ENCODE peak calls at places on chromosome 20, in eight cellular contexts. One of them, this sample, is unnamed.
A peak's percentile ranks its signal among the peaks of the same experiment; 100 is the strongest.

GRCh38 chr20:38723982-38724602 is at the start of gene SLC32A1:
- DNase-seq in AML-193: no peak
- DNase-seq in activated CD8-positive, alpha-beta memory T cell treated with anti-CD3 and anti-CD28 coated beads, Interleukin-2, amount 50 U/mL, for 4 hours: no peak
- DNase-seq in T-cell: no peak
- DNase-seq in effector memory CD4-positive, alpha-beta T cell: no peak
- DNase-seq in Calu3: no peak
- DNase-seq in activated T-cell treated with anti-CD3 and anti-CD28 coated beads for 1 hour: no peak
- DNase-seq in hepatocyte: peak; percentile 34
- DNase-seq in this sample: no peak

GRCh38 chr20:4150095-4150492 is 134.7 kb upstream of the RNF24 start:
- DNase-seq in T-cell: no peak
- DNase-seq in activated CD8-positive, alpha-beta memory T cell treated with anti-CD3 and anti-CD28 coated beads, Interleukin-2, amount 50 U/mL, for 4 hours: peak; percentile 4
- DNase-seq in activated T-cell treated with anti-CD3 and anti-CD28 coated beads for 1 hour: no peak
- DNase-seq in hepatocyte: peak; percentile 58
- DNase-seq in effector memory CD4-positive, alpha-beta T cell: no peak
- DNase-seq in AML-193: no peak
- DNase-seq in Calu3: no peak
- DNase-seq in this sample: no peak

GRCh38 chr20:44967207-44967807 is 995 bp downstream of the STK4 start:
- DNase-seq in AML-193: peak; percentile 85
- DNase-seq in Calu3: no peak
- DNase-seq in activated T-cell treated with anti-CD3 and anti-CD28 coated beads for 1 hour: no peak
- DNase-seq in hepatocyte: no peak
- DNase-seq in effector memory CD4-positive, alpha-beta T cell: peak; percentile 24
- DNase-seq in activated CD8-positive, alpha-beta memory T cell treated with anti-CD3 and anti-CD28 coated beads, Interleukin-2, amount 50 U/mL, for 4 hours: peak; percentile 30
- DNase-seq in T-cell: peak; percentile 42
- DNase-seq in this sample: peak; percentile 60

GRCh38 chr20:2217857-2218529 is 77.8 kb upstream of the TGM3 start:
- DNase-seq in hepatocyte: no peak
- DNase-seq in effector memory CD4-positive, alpha-beta T cell: no peak
- DNase-seq in T-cell: no peak
- DNase-seq in activated CD8-positive, alpha-beta memory T cell treated with anti-CD3 and anti-CD28 coated beads, Interleukin-2, amount 50 U/mL, for 4 hours: no peak
- DNase-seq in activated T-cell treated with anti-CD3 and anti-CD28 coated beads for 1 hour: no peak
- DNase-seq in Calu3: no peak
- DNase-seq in AML-193: peak; percentile 85
- DNase-seq in this sample: no peak

GRCh38 chr20:55615818-55616217 is 389.5 kb downstream of the CBLN4 start:
- DNase-seq in T-cell: no peak
- DNase-seq in activated T-cell treated with anti-CD3 and anti-CD28 coated beads for 1 hour: no peak
- DNase-seq in effector memory CD4-positive, alpha-beta T cell: no peak
- DNase-seq in activated CD8-positive, alpha-beta memory T cell treated with anti-CD3 and anti-CD28 coated beads, Interleukin-2, amount 50 U/mL, for 4 hours: no peak
- DNase-seq in hepatocyte: no peak
- DNase-seq in AML-193: no peak
- DNase-seq in Calu3: no peak
- DNase-seq in this sample: no peak

GRCh38 chr20:21384308-21384892 is 12.9 kb downstream of the NKX2-4 start:
- DNase-seq in T-cell: no peak
- DNase-seq in Calu3: no peak
- DNase-seq in AML-193: no peak
- DNase-seq in activated T-cell treated with anti-CD3 and anti-CD28 coated beads for 1 hour: no peak
- DNase-seq in hepatocyte: no peak
- DNase-seq in effector memory CD4-positive, alpha-beta T cell: no peak
- DNase-seq in activated CD8-positive, alpha-beta memory T cell treated with anti-CD3 and anti-CD28 coated beads, Interleukin-2, amount 50 U/mL, for 4 hours: no peak
- DNase-seq in this sample: no peak

GRCh38 chr20:37871751-37872150 is 31.2 kb upstream of the VSTM2L start:
- DNase-seq in activated T-cell treated with anti-CD3 and anti-CD28 coated beads for 1 hour: no peak
- DNase-seq in effector memory CD4-positive, alpha-beta T cell: no peak
- DNase-seq in hepatocyte: no peak
- DNase-seq in T-cell: no peak
- DNase-seq in activated CD8-positive, alpha-beta memory T cell treated with anti-CD3 and anti-CD28 coated beads, Interleukin-2, amount 50 U/mL, for 4 hours: no peak
- DNase-seq in AML-193: no peak
- DNase-seq in Calu3: no peak
- DNase-seq in this sample: no peak

GRCh38 chr20:21505161-21505809 is 8.6 kb downstream of the NKX2-2 start:
- DNase-seq in effector memory CD4-positive, alpha-beta T cell: peak; percentile 57
- DNase-seq in hepatocyte: peak; percentile 85
- DNase-seq in T-cell: peak; percentile 72
- DNase-seq in Calu3: peak; percentile 53
- DNase-seq in activated T-cell treated with anti-CD3 and anti-CD28 coated beads for 1 hour: peak; percentile 81
- DNase-seq in AML-193: no peak
- DNase-seq in activated CD8-positive, alpha-beta memory T cell treated with anti-CD3 and anti-CD28 coated beads, Interleukin-2, amount 50 U/mL, for 4 hours: peak; percentile 84
- DNase-seq in this sample: peak; percentile 54

GRCh38 chr20:45311589-45312211 is 3.6 kb upstream of the MATN4 start:
- DNase-seq in effector memory CD4-positive, alpha-beta T cell: peak; percentile 24
- DNase-seq in activated T-cell treated with anti-CD3 and anti-CD28 coated beads for 1 hour: peak; percentile 45
- DNase-seq in AML-193: no peak
- DNase-seq in activated CD8-positive, alpha-beta memory T cell treated with anti-CD3 and anti-CD28 coated beads, Interleukin-2, amount 50 U/mL, for 4 hours: peak; percentile 62
- DNase-seq in Calu3: peak; percentile 92
- DNase-seq in hepatocyte: peak; percentile 80
- DNase-seq in T-cell: peak; percentile 37
- DNase-seq in this sample: peak; percentile 61

GRCh38 chr20:43983359-43983758 is 68.7 kb downstream of the TOX2 start:
- DNase-seq in T-cell: no peak
- DNase-seq in activated T-cell treated with anti-CD3 and anti-CD28 coated beads for 1 hour: peak; percentile 20
- DNase-seq in AML-193: no peak
- DNase-seq in Calu3: peak; percentile 35
- DNase-seq in effector memory CD4-positive, alpha-beta T cell: peak; percentile 7
- DNase-seq in activated CD8-positive, alpha-beta memory T cell treated with anti-CD3 and anti-CD28 coated beads, Interleukin-2, amount 50 U/mL, for 4 hours: peak; percentile 43
- DNase-seq in hepatocyte: no peak
- DNase-seq in this sample: peak; percentile 30

GRCh38 chr20:48962976-48963730 is 41.6 kb downstream of the ARFGEF2 start:
- DNase-seq in activated CD8-positive, alpha-beta memory T cell treated with anti-CD3 and anti-CD28 coated beads, Interleukin-2, amount 50 U/mL, for 4 hours: no peak
- DNase-seq in Calu3: no peak
- DNase-seq in AML-193: no peak
- DNase-seq in effector memory CD4-positive, alpha-beta T cell: no peak
- DNase-seq in T-cell: no peak
- DNase-seq in hepatocyte: peak; percentile 19
- DNase-seq in activated T-cell treated with anti-CD3 and anti-CD28 coated beads for 1 hour: no peak
- DNase-seq in this sample: no peak

GRCh38 chr20:23021941-23022340 is 13.2 kb upstream of the SSTR4 start:
- DNase-seq in T-cell: no peak
- DNase-seq in Calu3: no peak
- DNase-seq in effector memory CD4-positive, alpha-beta T cell: no peak
- DNase-seq in AML-193: no peak
- DNase-seq in activated CD8-positive, alpha-beta memory T cell treated with anti-CD3 and anti-CD28 coated beads, Interleukin-2, amount 50 U/mL, for 4 hours: no peak
- DNase-seq in hepatocyte: no peak
- DNase-seq in activated T-cell treated with anti-CD3 and anti-CD28 coated beads for 1 hour: no peak
- DNase-seq in this sample: no peak

GRCh38 chr20:51660741-51661608 is 107.2 kb downstream of the ATP9A start:
- DNase-seq in effector memory CD4-positive, alpha-beta T cell: no peak
- DNase-seq in AML-193: no peak
- DNase-seq in activated T-cell treated with anti-CD3 and anti-CD28 coated beads for 1 hour: no peak
- DNase-seq in T-cell: no peak
- DNase-seq in hepatocyte: no peak
- DNase-seq in Calu3: no peak
- DNase-seq in activated CD8-positive, alpha-beta memory T cell treated with anti-CD3 and anti-CD28 coated beads, Interleukin-2, amount 50 U/mL, for 4 hours: no peak
- DNase-seq in this sample: no peak

GRCh38 chr20:2006452-2007381 is 12.9 kb upstream of the PDYN start:
- DNase-seq in activated T-cell treated with anti-CD3 and anti-CD28 coated beads for 1 hour: no peak
- DNase-seq in hepatocyte: peak; percentile 40
- DNase-seq in effector memory CD4-positive, alpha-beta T cell: peak; percentile 7
- DNase-seq in Calu3: peak; percentile 13
- DNase-seq in AML-193: peak; percentile 39
- DNase-seq in activated CD8-positive, alpha-beta memory T cell treated with anti-CD3 and anti-CD28 coated beads, Interleukin-2, amount 50 U/mL, for 4 hours: peak; percentile 21
- DNase-seq in T-cell: no peak
- DNase-seq in this sample: peak; percentile 21

GRCh38 chr20:43409041-43409913 is 48.4 kb upstream of the SRSF6 start:
- DNase-seq in hepatocyte: peak; percentile 35
- DNase-seq in T-cell: no peak
- DNase-seq in Calu3: peak; percentile 40
- DNase-seq in activated T-cell treated with anti-CD3 and anti-CD28 coated beads for 1 hour: no peak
- DNase-seq in activated CD8-positive, alpha-beta memory T cell treated with anti-CD3 and anti-CD28 coated beads, Interleukin-2, amount 50 U/mL, for 4 hours: no peak
- DNase-seq in effector memory CD4-positive, alpha-beta T cell: no peak
- DNase-seq in AML-193: peak; percentile 3
- DNase-seq in this sample: peak; percentile 42

GRCh38 chr20:39778847-39779641 is 816.9 kb downstream of the DHX35 start:
- DNase-seq in activated T-cell treated with anti-CD3 and anti-CD28 coated beads for 1 hour: no peak
- DNase-seq in hepatocyte: no peak
- DNase-seq in T-cell: no peak
- DNase-seq in effector memory CD4-positive, alpha-beta T cell: no peak
- DNase-seq in activated CD8-positive, alpha-beta memory T cell treated with anti-CD3 and anti-CD28 coated beads, Interleukin-2, amount 50 U/mL, for 4 hours: no peak
- DNase-seq in AML-193: no peak
- DNase-seq in Calu3: no peak
- DNase-seq in this sample: no peak

GRCh38 chr20:16459019-16459700 is 114.1 kb downstream of the KIF16B start:
- DNase-seq in hepatocyte: peak; percentile 35
- DNase-seq in activated CD8-positive, alpha-beta memory T cell treated with anti-CD3 and anti-CD28 coated beads, Interleukin-2, amount 50 U/mL, for 4 hours: no peak
- DNase-seq in activated T-cell treated with anti-CD3 and anti-CD28 coated beads for 1 hour: no peak
- DNase-seq in effector memory CD4-positive, alpha-beta T cell: no peak
- DNase-seq in AML-193: no peak
- DNase-seq in Calu3: no peak
- DNase-seq in T-cell: no peak
- DNase-seq in this sample: no peak

GRCh38 chr20:20436689-20437088 is 68.8 kb downstream of the INSM1 start:
- DNase-seq in effector memory CD4-positive, alpha-beta T cell: no peak
- DNase-seq in hepatocyte: no peak
- DNase-seq in activated T-cell treated with anti-CD3 and anti-CD28 coated beads for 1 hour: no peak
- DNase-seq in Calu3: no peak
- DNase-seq in AML-193: no peak
- DNase-seq in activated CD8-positive, alpha-beta memory T cell treated with anti-CD3 and anti-CD28 coated beads, Interleukin-2, amount 50 U/mL, for 4 hours: no peak
- DNase-seq in T-cell: no peak
- DNase-seq in this sample: no peak

GRCh38 chr20:47206962-47207641 is 149.4 kb downstream of the ZMYND8 start:
- DNase-seq in Calu3: no peak
- DNase-seq in activated T-cell treated with anti-CD3 and anti-CD28 coated beads for 1 hour: no peak
- DNase-seq in activated CD8-positive, alpha-beta memory T cell treated with anti-CD3 and anti-CD28 coated beads, Interleukin-2, amount 50 U/mL, for 4 hours: no peak
- DNase-seq in effector memory CD4-positive, alpha-beta T cell: no peak
- DNase-seq in hepatocyte: no peak
- DNase-seq in T-cell: no peak
- DNase-seq in AML-193: no peak
- DNase-seq in this sample: no peak

GRCh38 chr20:37343212-37343993 is 2.5 kb upstream of the SRC start:
- DNase-seq in hepatocyte: no peak
- DNase-seq in activated T-cell treated with anti-CD3 and anti-CD28 coated beads for 1 hour: no peak
- DNase-seq in T-cell: no peak
- DNase-seq in activated CD8-positive, alpha-beta memory T cell treated with anti-CD3 and anti-CD28 coated beads, Interleukin-2, amount 50 U/mL, for 4 hours: no peak
- DNase-seq in AML-193: no peak
- DNase-seq in effector memory CD4-positive, alpha-beta T cell: no peak
- DNase-seq in Calu3: peak; percentile 89
- DNase-seq in this sample: no peak

GRCh38 chr20:51531141-51531710 is 11.3 kb downstream of the NFATC2 start:
- DNase-seq in Calu3: no peak
- DNase-seq in effector memory CD4-positive, alpha-beta T cell: peak; percentile 50
- DNase-seq in activated CD8-positive, alpha-beta memory T cell treated with anti-CD3 and anti-CD28 coated beads, Interleukin-2, amount 50 U/mL, for 4 hours: peak; percentile 67
- DNase-seq in AML-193: no peak
- DNase-seq in activated T-cell treated with anti-CD3 and anti-CD28 coated beads for 1 hour: peak; percentile 40
- DNase-seq in hepatocyte: no peak
- DNase-seq in T-cell: peak; percentile 60
- DNase-seq in this sample: no peak

GRCh38 chr20:40191573-40191972 is 497.5 kb downstream of the MAFB start:
- DNase-seq in Calu3: no peak
- DNase-seq in effector memory CD4-positive, alpha-beta T cell: no peak
- DNase-seq in hepatocyte: no peak
- DNase-seq in activated T-cell treated with anti-CD3 and anti-CD28 coated beads for 1 hour: no peak
- DNase-seq in T-cell: no peak
- DNase-seq in AML-193: no peak
- DNase-seq in activated CD8-positive, alpha-beta memory T cell treated with anti-CD3 and anti-CD28 coated beads, Interleukin-2, amount 50 U/mL, for 4 hours: no peak
- DNase-seq in this sample: no peak

GRCh38 chr20:50110141-50111047 is 2.6 kb downstream of the UBE2V1 start:
- DNase-seq in effector memory CD4-positive, alpha-beta T cell: peak; percentile 11
- DNase-seq in hepatocyte: peak; percentile 68
- DNase-seq in T-cell: peak; percentile 53
- DNase-seq in Calu3: no peak
- DNase-seq in activated T-cell treated with anti-CD3 and anti-CD28 coated beads for 1 hour: no peak
- DNase-seq in activated CD8-positive, alpha-beta memory T cell treated with anti-CD3 and anti-CD28 coated beads, Interleukin-2, amount 50 U/mL, for 4 hours: peak; percentile 18
- DNase-seq in AML-193: peak; percentile 62
- DNase-seq in this sample: peak; percentile 80

GRCh38 chr20:22763257-22763906 is 179.0 kb upstream of the FOXA2 start:
- DNase-seq in hepatocyte: no peak
- DNase-seq in T-cell: no peak
- DNase-seq in effector memory CD4-positive, alpha-beta T cell: no peak
- DNase-seq in AML-193: no peak
- DNase-seq in Calu3: no peak
- DNase-seq in activated T-cell treated with anti-CD3 and anti-CD28 coated beads for 1 hour: no peak
- DNase-seq in activated CD8-positive, alpha-beta memory T cell treated with anti-CD3 and anti-CD28 coated beads, Interleukin-2, amount 50 U/mL, for 4 hours: no peak
- DNase-seq in this sample: no peak

GRCh38 chr20:45293041-45294002 is 13.3 kb upstream of the RBPJL start:
- DNase-seq in AML-193: no peak
- DNase-seq in activated T-cell treated with anti-CD3 and anti-CD28 coated beads for 1 hour: peak; percentile 75
- DNase-seq in Calu3: peak; percentile 98
- DNase-seq in effector memory CD4-positive, alpha-beta T cell: peak; percentile 58
- DNase-seq in T-cell: peak; percentile 74
- DNase-seq in hepatocyte: peak; percentile 87
- DNase-seq in activated CD8-positive, alpha-beta memory T cell treated with anti-CD3 and anti-CD28 coated beads, Interleukin-2, amount 50 U/mL, for 4 hours: peak; percentile 84
- DNase-seq in this sample: peak; percentile 79

GRCh38 chr20:45104786-45105185 is 3.9 kb upstream of the KCNS1 start:
- DNase-seq in activated T-cell treated with anti-CD3 and anti-CD28 coated beads for 1 hour: no peak
- DNase-seq in T-cell: no peak
- DNase-seq in Calu3: peak; percentile 80
- DNase-seq in hepatocyte: no peak
- DNase-seq in effector memory CD4-positive, alpha-beta T cell: no peak
- DNase-seq in AML-193: no peak
- DNase-seq in activated CD8-positive, alpha-beta memory T cell treated with anti-CD3 and anti-CD28 coated beads, Interleukin-2, amount 50 U/mL, for 4 hours: no peak
- DNase-seq in this sample: no peak

This sample was measured in MM.1S.